ENCODE peak calls at places on chromosomes 4 and X, in eight cellular contexts. One of them, this sample, is unnamed.

GRCh38 chr4:156892695-156893211 is 78.8 kb downstream of the PDGFC start:
- DNase-seq in HFF-Myc: no peak
- DNase-seq in fibroblast of mammary gland: no peak
- DNase-seq in progenitor cell of endocrine pancreas: no peak
- DNase-seq in D341Med: no peak
- DNase-seq in activated T-helper 1 cell treated with anti-CD3 and anti-CD28 coated beads, Interleukin-12 subunit alpha, Interleukin-12 subunit beta, Interleukin-2, Interleukin-4 antibody, amounts not matched to agents 30 ng/mL and 10 ng/mL and 1 ng/mL, durations not matched to agents 14 hours and 24 hours and 36 hours: no peak
- DNase-seq in HuH-7: no peak
- DNase-seq in T-helper 2 cell: no peak
- DNase-seq in this sample: no peak

GRCh38 chr4:10260777-10261176 is 144.2 kb upstream of the WDR1 start:
- DNase-seq in T-helper 2 cell: no peak
- DNase-seq in D341Med: no peak
- DNase-seq in activated T-helper 1 cell treated with anti-CD3 and anti-CD28 coated beads, Interleukin-12 subunit alpha, Interleukin-12 subunit beta, Interleukin-2, Interleukin-4 antibody, amounts not matched to agents 30 ng/mL and 10 ng/mL and 1 ng/mL, durations not matched to agents 14 hours and 24 hours and 36 hours: no peak
- DNase-seq in progenitor cell of endocrine pancreas: no peak
- DNase-seq in HFF-Myc: no peak
- DNase-seq in fibroblast of mammary gland: no peak
- DNase-seq in HuH-7: no peak
- DNase-seq in this sample: no peak

GRCh38 chrX:107684956-107685385 is 56.7 kb downstream of the PRPS1 start:
- DNase-seq in progenitor cell of endocrine pancreas: no peak
- DNase-seq in fibroblast of mammary gland: peak
- DNase-seq in D341Med: no peak
- DNase-seq in T-helper 2 cell: no peak
- DNase-seq in activated T-helper 1 cell treated with anti-CD3 and anti-CD28 coated beads, Interleukin-12 subunit alpha, Interleukin-12 subunit beta, Interleukin-2, Interleukin-4 antibody, amounts not matched to agents 30 ng/mL and 10 ng/mL and 1 ng/mL, durations not matched to agents 14 hours and 24 hours and 36 hours: peak
- DNase-seq in HuH-7: no peak
- DNase-seq in HFF-Myc: peak
- DNase-seq in this sample: peak

GRCh38 chrX:817759-818158 is 187.2 kb downstream of the SHOX start:
- DNase-seq in T-helper 2 cell: no peak
- DNase-seq in activated T-helper 1 cell treated with anti-CD3 and anti-CD28 coated beads, Interleukin-12 subunit alpha, Interleukin-12 subunit beta, Interleukin-2, Interleukin-4 antibody, amounts not matched to agents 30 ng/mL and 10 ng/mL and 1 ng/mL, durations not matched to agents 14 hours and 24 hours and 36 hours: no peak
- DNase-seq in HFF-Myc: no peak
- DNase-seq in fibroblast of mammary gland: no peak
- DNase-seq in progenitor cell of endocrine pancreas: no peak
- DNase-seq in HuH-7: no peak
- DNase-seq in D341Med: no peak
- DNase-seq in this sample: no peak

GRCh38 chr4:141646969-141647368 is 10.6 kb downstream of the IL15 start:
- DNase-seq in HFF-Myc: no peak
- DNase-seq in activated T-helper 1 cell treated with anti-CD3 and anti-CD28 coated beads, Interleukin-12 subunit alpha, Interleukin-12 subunit beta, Interleukin-2, Interleukin-4 antibody, amounts not matched to agents 30 ng/mL and 10 ng/mL and 1 ng/mL, durations not matched to agents 14 hours and 24 hours and 36 hours: no peak
- DNase-seq in fibroblast of mammary gland: no peak
- DNase-seq in progenitor cell of endocrine pancreas: no peak
- DNase-seq in D341Med: no peak
- DNase-seq in HuH-7: no peak
- DNase-seq in T-helper 2 cell: no peak
- DNase-seq in this sample: no peak

GRCh38 chr4:104906274-104906673 is 240.4 kb upstream of the TET2 start:
- DNase-seq in progenitor cell of endocrine pancreas: no peak
- DNase-seq in T-helper 2 cell: no peak
- DNase-seq in HFF-Myc: no peak
- DNase-seq in D341Med: no peak
- DNase-seq in activated T-helper 1 cell treated with anti-CD3 and anti-CD28 coated beads, Interleukin-12 subunit alpha, Interleukin-12 subunit beta, Interleukin-2, Interleukin-4 antibody, amounts not matched to agents 30 ng/mL and 10 ng/mL and 1 ng/mL, durations not matched to agents 14 hours and 24 hours and 36 hours: no peak
- DNase-seq in HuH-7: no peak
- DNase-seq in fibroblast of mammary gland: no peak
- DNase-seq in this sample: peak

GRCh38 chr4:176492648-176493302 is 173.0 kb downstream of the SPCS3 start:
- DNase-seq in progenitor cell of endocrine pancreas: no peak
- DNase-seq in HFF-Myc: no peak
- DNase-seq in T-helper 2 cell: no peak
- DNase-seq in activated T-helper 1 cell treated with anti-CD3 and anti-CD28 coated beads, Interleukin-12 subunit alpha, Interleukin-12 subunit beta, Interleukin-2, Interleukin-4 antibody, amounts not matched to agents 30 ng/mL and 10 ng/mL and 1 ng/mL, durations not matched to agents 14 hours and 24 hours and 36 hours: no peak
- DNase-seq in HuH-7: no peak
- DNase-seq in fibroblast of mammary gland: no peak
- DNase-seq in D341Med: no peak
- DNase-seq in this sample: peak

GRCh38 chr4:8278009-8278395 is 8.4 kb downstream of the HTRA3 start:
- DNase-seq in HuH-7: no peak
- DNase-seq in progenitor cell of endocrine pancreas: no peak
- DNase-seq in fibroblast of mammary gland: peak
- DNase-seq in D341Med: no peak
- DNase-seq in HFF-Myc: no peak
- DNase-seq in T-helper 2 cell: no peak
- DNase-seq in activated T-helper 1 cell treated with anti-CD3 and anti-CD28 coated beads, Interleukin-12 subunit alpha, Interleukin-12 subunit beta, Interleukin-2, Interleukin-4 antibody, amounts not matched to agents 30 ng/mL and 10 ng/mL and 1 ng/mL, durations not matched to agents 14 hours and 24 hours and 36 hours: no peak
- DNase-seq in this sample: no peak

GRCh38 chr4:38100474-38101255 is 140.5 kb downstream of the PTTG2 start:
- DNase-seq in HuH-7: no peak
- DNase-seq in activated T-helper 1 cell treated with anti-CD3 and anti-CD28 coated beads, Interleukin-12 subunit alpha, Interleukin-12 subunit beta, Interleukin-2, Interleukin-4 antibody, amounts not matched to agents 30 ng/mL and 10 ng/mL and 1 ng/mL, durations not matched to agents 14 hours and 24 hours and 36 hours: no peak
- DNase-seq in T-helper 2 cell: no peak
- DNase-seq in fibroblast of mammary gland: no peak
- DNase-seq in progenitor cell of endocrine pancreas: no peak
- DNase-seq in D341Med: no peak
- DNase-seq in HFF-Myc: no peak
- DNase-seq in this sample: no peak

GRCh38 chrX:136531951-136532350 is at the start of gene VGLL1:
- DNase-seq in fibroblast of mammary gland: no peak
- DNase-seq in T-helper 2 cell: no peak
- DNase-seq in D341Med: no peak
- DNase-seq in progenitor cell of endocrine pancreas: no peak
- DNase-seq in HFF-Myc: no peak
- DNase-seq in HuH-7: no peak
- DNase-seq in activated T-helper 1 cell treated with anti-CD3 and anti-CD28 coated beads, Interleukin-12 subunit alpha, Interleukin-12 subunit beta, Interleukin-2, Interleukin-4 antibody, amounts not matched to agents 30 ng/mL and 10 ng/mL and 1 ng/mL, durations not matched to agents 14 hours and 24 hours and 36 hours: no peak
- DNase-seq in this sample: no peak

GRCh38 chr4:24651266-24651665 is 66.9 kb upstream of the DHX15 start:
- DNase-seq in progenitor cell of endocrine pancreas: no peak
- DNase-seq in HFF-Myc: no peak
- DNase-seq in D341Med: no peak
- DNase-seq in activated T-helper 1 cell treated with anti-CD3 and anti-CD28 coated beads, Interleukin-12 subunit alpha, Interleukin-12 subunit beta, Interleukin-2, Interleukin-4 antibody, amounts not matched to agents 30 ng/mL and 10 ng/mL and 1 ng/mL, durations not matched to agents 14 hours and 24 hours and 36 hours: no peak
- DNase-seq in T-helper 2 cell: no peak
- DNase-seq in HuH-7: no peak
- DNase-seq in fibroblast of mammary gland: no peak
- DNase-seq in this sample: no peak

GRCh38 chrX:135327299-135327698 is 18.0 kb downstream of the ETDC start:
- DNase-seq in fibroblast of mammary gland: peak
- DNase-seq in HuH-7: no peak
- DNase-seq in progenitor cell of endocrine pancreas: no peak
- DNase-seq in D341Med: no peak
- DNase-seq in HFF-Myc: no peak
- DNase-seq in activated T-helper 1 cell treated with anti-CD3 and anti-CD28 coated beads, Interleukin-12 subunit alpha, Interleukin-12 subunit beta, Interleukin-2, Interleukin-4 antibody, amounts not matched to agents 30 ng/mL and 10 ng/mL and 1 ng/mL, durations not matched to agents 14 hours and 24 hours and 36 hours: no peak
- DNase-seq in T-helper 2 cell: no peak
- DNase-seq in this sample: peak

GRCh38 chr4:3745886-3746656 is 20.1 kb upstream of the ADRA2C start:
- DNase-seq in fibroblast of mammary gland: peak
- DNase-seq in HFF-Myc: no peak
- DNase-seq in D341Med: no peak
- DNase-seq in activated T-helper 1 cell treated with anti-CD3 and anti-CD28 coated beads, Interleukin-12 subunit alpha, Interleukin-12 subunit beta, Interleukin-2, Interleukin-4 antibody, amounts not matched to agents 30 ng/mL and 10 ng/mL and 1 ng/mL, durations not matched to agents 14 hours and 24 hours and 36 hours: no peak
- DNase-seq in HuH-7: peak
- DNase-seq in progenitor cell of endocrine pancreas: no peak
- DNase-seq in T-helper 2 cell: no peak
- DNase-seq in this sample: no peak

GRCh38 chrX:136525738-136526606 is 6.0 kb upstream of the VGLL1 start:
- DNase-seq in D341Med: no peak
- DNase-seq in fibroblast of mammary gland: peak
- DNase-seq in activated T-helper 1 cell treated with anti-CD3 and anti-CD28 coated beads, Interleukin-12 subunit alpha, Interleukin-12 subunit beta, Interleukin-2, Interleukin-4 antibody, amounts not matched to agents 30 ng/mL and 10 ng/mL and 1 ng/mL, durations not matched to agents 14 hours and 24 hours and 36 hours: no peak
- DNase-seq in T-helper 2 cell: no peak
- DNase-seq in progenitor cell of endocrine pancreas: no peak
- DNase-seq in HuH-7: no peak
- DNase-seq in HFF-Myc: peak
- DNase-seq in this sample: peak

GRCh38 chrX:20693071-20693470 is 426.4 kb upstream of the RPS6KA3 start:
- DNase-seq in activated T-helper 1 cell treated with anti-CD3 and anti-CD28 coated beads, Interleukin-12 subunit alpha, Interleukin-12 subunit beta, Interleukin-2, Interleukin-4 antibody, amounts not matched to agents 30 ng/mL and 10 ng/mL and 1 ng/mL, durations not matched to agents 14 hours and 24 hours and 36 hours: no peak
- DNase-seq in D341Med: no peak
- DNase-seq in HuH-7: no peak
- DNase-seq in fibroblast of mammary gland: peak
- DNase-seq in progenitor cell of endocrine pancreas: no peak
- DNase-seq in T-helper 2 cell: no peak
- DNase-seq in HFF-Myc: no peak
- DNase-seq in this sample: peak

GRCh38 chrX:71615056-71615455 is 3.3 kb downstream of the CXCR3 start:
- DNase-seq in D341Med: no peak
- DNase-seq in activated T-helper 1 cell treated with anti-CD3 and anti-CD28 coated beads, Interleukin-12 subunit alpha, Interleukin-12 subunit beta, Interleukin-2, Interleukin-4 antibody, amounts not matched to agents 30 ng/mL and 10 ng/mL and 1 ng/mL, durations not matched to agents 14 hours and 24 hours and 36 hours: no peak
- DNase-seq in progenitor cell of endocrine pancreas: no peak
- DNase-seq in fibroblast of mammary gland: no peak
- DNase-seq in HuH-7: no peak
- DNase-seq in HFF-Myc: no peak
- DNase-seq in T-helper 2 cell: no peak
- DNase-seq in this sample: no peak

GRCh38 chr4:48141048-48141447 is 7.0 kb upstream of the TXK start:
- DNase-seq in D341Med: peak
- DNase-seq in T-helper 2 cell: no peak
- DNase-seq in activated T-helper 1 cell treated with anti-CD3 and anti-CD28 coated beads, Interleukin-12 subunit alpha, Interleukin-12 subunit beta, Interleukin-2, Interleukin-4 antibody, amounts not matched to agents 30 ng/mL and 10 ng/mL and 1 ng/mL, durations not matched to agents 14 hours and 24 hours and 36 hours: no peak
- DNase-seq in progenitor cell of endocrine pancreas: no peak
- DNase-seq in HFF-Myc: peak
- DNase-seq in HuH-7: peak
- DNase-seq in fibroblast of mammary gland: peak
- DNase-seq in this sample: peak

GRCh38 chrX:19658030-19658429 is 142.7 kb upstream of the MAP3K15 start:
- DNase-seq in HuH-7: no peak
- DNase-seq in HFF-Myc: no peak
- DNase-seq in D341Med: no peak
- DNase-seq in activated T-helper 1 cell treated with anti-CD3 and anti-CD28 coated beads, Interleukin-12 subunit alpha, Interleukin-12 subunit beta, Interleukin-2, Interleukin-4 antibody, amounts not matched to agents 30 ng/mL and 10 ng/mL and 1 ng/mL, durations not matched to agents 14 hours and 24 hours and 36 hours: no peak
- DNase-seq in fibroblast of mammary gland: peak
- DNase-seq in T-helper 2 cell: no peak
- DNase-seq in progenitor cell of endocrine pancreas: no peak
- DNase-seq in this sample: no peak

GRCh38 chr4:167290684-167291083 is 56.4 kb upstream of the SPOCK3 start:
- DNase-seq in D341Med: no peak
- DNase-seq in activated T-helper 1 cell treated with anti-CD3 and anti-CD28 coated beads, Interleukin-12 subunit alpha, Interleukin-12 subunit beta, Interleukin-2, Interleukin-4 antibody, amounts not matched to agents 30 ng/mL and 10 ng/mL and 1 ng/mL, durations not matched to agents 14 hours and 24 hours and 36 hours: no peak
- DNase-seq in HFF-Myc: no peak
- DNase-seq in progenitor cell of endocrine pancreas: no peak
- DNase-seq in T-helper 2 cell: no peak
- DNase-seq in HuH-7: no peak
- DNase-seq in fibroblast of mammary gland: peak
- DNase-seq in this sample: peak

GRCh38 chr4:146916479-146917076 is 29.1 kb downstream of the TTC29 start:
- DNase-seq in T-helper 2 cell: no peak
- DNase-seq in activated T-helper 1 cell treated with anti-CD3 and anti-CD28 coated beads, Interleukin-12 subunit alpha, Interleukin-12 subunit beta, Interleukin-2, Interleukin-4 antibody, amounts not matched to agents 30 ng/mL and 10 ng/mL and 1 ng/mL, durations not matched to agents 14 hours and 24 hours and 36 hours: no peak
- DNase-seq in D341Med: no peak
- DNase-seq in HuH-7: peak
- DNase-seq in progenitor cell of endocrine pancreas: no peak
- DNase-seq in fibroblast of mammary gland: peak
- DNase-seq in HFF-Myc: no peak
- DNase-seq in this sample: peak

GRCh38 chr4:168551945-168552695 is 55.3 kb downstream of the PALLD start:
- DNase-seq in HuH-7: no peak
- DNase-seq in progenitor cell of endocrine pancreas: no peak
- DNase-seq in activated T-helper 1 cell treated with anti-CD3 and anti-CD28 coated beads, Interleukin-12 subunit alpha, Interleukin-12 subunit beta, Interleukin-2, Interleukin-4 antibody, amounts not matched to agents 30 ng/mL and 10 ng/mL and 1 ng/mL, durations not matched to agents 14 hours and 24 hours and 36 hours: no peak
- DNase-seq in HFF-Myc: no peak
- DNase-seq in D341Med: peak
- DNase-seq in T-helper 2 cell: no peak
- DNase-seq in fibroblast of mammary gland: peak
- DNase-seq in this sample: peak

GRCh38 chr4:55184600-55185523 is 59.5 kb upstream of the KDR start:
- DNase-seq in HFF-Myc: no peak
- DNase-seq in progenitor cell of endocrine pancreas: no peak
- DNase-seq in fibroblast of mammary gland: peak
- DNase-seq in HuH-7: peak
- DNase-seq in T-helper 2 cell: no peak
- DNase-seq in activated T-helper 1 cell treated with anti-CD3 and anti-CD28 coated beads, Interleukin-12 subunit alpha, Interleukin-12 subunit beta, Interleukin-2, Interleukin-4 antibody, amounts not matched to agents 30 ng/mL and 10 ng/mL and 1 ng/mL, durations not matched to agents 14 hours and 24 hours and 36 hours: no peak
- DNase-seq in D341Med: peak
- DNase-seq in this sample: peak

GRCh38 chrX:19034025-19034424 is 50.1 kb upstream of the PHKA2 start:
- DNase-seq in T-helper 2 cell: no peak
- DNase-seq in HuH-7: no peak
- DNase-seq in D341Med: no peak
- DNase-seq in activated T-helper 1 cell treated with anti-CD3 and anti-CD28 coated beads, Interleukin-12 subunit alpha, Interleukin-12 subunit beta, Interleukin-2, Interleukin-4 antibody, amounts not matched to agents 30 ng/mL and 10 ng/mL and 1 ng/mL, durations not matched to agents 14 hours and 24 hours and 36 hours: no peak
- DNase-seq in progenitor cell of endocrine pancreas: no peak
- DNase-seq in HFF-Myc: no peak
- DNase-seq in fibroblast of mammary gland: no peak
- DNase-seq in this sample: no peak

GRCh38 chr4:101229116-101229515 is 118.2 kb downstream of the PPP3CA start:
- DNase-seq in HFF-Myc: no peak
- DNase-seq in activated T-helper 1 cell treated with anti-CD3 and anti-CD28 coated beads, Interleukin-12 subunit alpha, Interleukin-12 subunit beta, Interleukin-2, Interleukin-4 antibody, amounts not matched to agents 30 ng/mL and 10 ng/mL and 1 ng/mL, durations not matched to agents 14 hours and 24 hours and 36 hours: no peak
- DNase-seq in HuH-7: no peak
- DNase-seq in D341Med: no peak
- DNase-seq in progenitor cell of endocrine pancreas: no peak
- DNase-seq in fibroblast of mammary gland: no peak
- DNase-seq in T-helper 2 cell: no peak
- DNase-seq in this sample: peak

GRCh38 chrX:24014388-24015018 is 12.5 kb downstream of the KLHL15 start:
- DNase-seq in HuH-7: no peak
- DNase-seq in HFF-Myc: no peak
- DNase-seq in D341Med: no peak
- DNase-seq in fibroblast of mammary gland: peak
- DNase-seq in activated T-helper 1 cell treated with anti-CD3 and anti-CD28 coated beads, Interleukin-12 subunit alpha, Interleukin-12 subunit beta, Interleukin-2, Interleukin-4 antibody, amounts not matched to agents 30 ng/mL and 10 ng/mL and 1 ng/mL, durations not matched to agents 14 hours and 24 hours and 36 hours: peak
- DNase-seq in progenitor cell of endocrine pancreas: no peak
- DNase-seq in T-helper 2 cell: no peak
- DNase-seq in this sample: no peak

GRCh38 chrX:50100188-50100587 is 100.6 kb downstream of the AKAP4 start:
- DNase-seq in fibroblast of mammary gland: peak
- DNase-seq in D341Med: peak
- DNase-seq in HuH-7: peak
- DNase-seq in progenitor cell of endocrine pancreas: no peak
- DNase-seq in T-helper 2 cell: no peak
- DNase-seq in HFF-Myc: no peak
- DNase-seq in activated T-helper 1 cell treated with anti-CD3 and anti-CD28 coated beads, Interleukin-12 subunit alpha, Interleukin-12 subunit beta, Interleukin-2, Interleukin-4 antibody, amounts not matched to agents 30 ng/mL and 10 ng/mL and 1 ng/mL, durations not matched to agents 14 hours and 24 hours and 36 hours: no peak
- DNase-seq in this sample: peak

GRCh38 chr4:14831447-14831846 is 170.8 kb upstream of the CPEB2 start:
- DNase-seq in fibroblast of mammary gland: no peak
- DNase-seq in D341Med: no peak
- DNase-seq in HuH-7: no peak
- DNase-seq in HFF-Myc: no peak
- DNase-seq in progenitor cell of endocrine pancreas: no peak
- DNase-seq in activated T-helper 1 cell treated with anti-CD3 and anti-CD28 coated beads, Interleukin-12 subunit alpha, Interleukin-12 subunit beta, Interleukin-2, Interleukin-4 antibody, amounts not matched to agents 30 ng/mL and 10 ng/mL and 1 ng/mL, durations not matched to agents 14 hours and 24 hours and 36 hours: no peak
- DNase-seq in T-helper 2 cell: no peak
- DNase-seq in this sample: no peak

GRCh38 chrX:9873952-9874351 is 87.7 kb downstream of the SHROOM2 start:
- DNase-seq in fibroblast of mammary gland: no peak
- DNase-seq in activated T-helper 1 cell treated with anti-CD3 and anti-CD28 coated beads, Interleukin-12 subunit alpha, Interleukin-12 subunit beta, Interleukin-2, Interleukin-4 antibody, amounts not matched to agents 30 ng/mL and 10 ng/mL and 1 ng/mL, durations not matched to agents 14 hours and 24 hours and 36 hours: peak
- DNase-seq in HuH-7: peak
- DNase-seq in D341Med: peak
- DNase-seq in HFF-Myc: no peak
- DNase-seq in progenitor cell of endocrine pancreas: no peak
- DNase-seq in T-helper 2 cell: no peak
- DNase-seq in this sample: no peak

GRCh38 chr4:54197926-54198325 is 31.2 kb upstream of the PDGFRA start:
- DNase-seq in HuH-7: no peak
- DNase-seq in D341Med: no peak
- DNase-seq in T-helper 2 cell: no peak
- DNase-seq in activated T-helper 1 cell treated with anti-CD3 and anti-CD28 coated beads, Interleukin-12 subunit alpha, Interleukin-12 subunit beta, Interleukin-2, Interleukin-4 antibody, amounts not matched to agents 30 ng/mL and 10 ng/mL and 1 ng/mL, durations not matched to agents 14 hours and 24 hours and 36 hours: no peak
- DNase-seq in fibroblast of mammary gland: no peak
- DNase-seq in progenitor cell of endocrine pancreas: no peak
- DNase-seq in HFF-Myc: no peak
- DNase-seq in this sample: peak

GRCh38 chrX:136546369-136546768 is 14.4 kb downstream of the VGLL1 start:
- DNase-seq in HuH-7: no peak
- DNase-seq in HFF-Myc: no peak
- DNase-seq in activated T-helper 1 cell treated with anti-CD3 and anti-CD28 coated beads, Interleukin-12 subunit alpha, Interleukin-12 subunit beta, Interleukin-2, Interleukin-4 antibody, amounts not matched to agents 30 ng/mL and 10 ng/mL and 1 ng/mL, durations not matched to agents 14 hours and 24 hours and 36 hours: peak
- DNase-seq in progenitor cell of endocrine pancreas: no peak
- DNase-seq in D341Med: no peak
- DNase-seq in T-helper 2 cell: no peak
- DNase-seq in fibroblast of mammary gland: no peak
- DNase-seq in this sample: no peak

GRCh38 chrX:15946783-15947550 is 92.4 kb upstream of the AP1S2 start:
- DNase-seq in D341Med: no peak
- DNase-seq in T-helper 2 cell: no peak
- DNase-seq in activated T-helper 1 cell treated with anti-CD3 and anti-CD28 coated beads, Interleukin-12 subunit alpha, Interleukin-12 subunit beta, Interleukin-2, Interleukin-4 antibody, amounts not matched to agents 30 ng/mL and 10 ng/mL and 1 ng/mL, durations not matched to agents 14 hours and 24 hours and 36 hours: no peak
- DNase-seq in HFF-Myc: peak
- DNase-seq in HuH-7: no peak
- DNase-seq in fibroblast of mammary gland: peak
- DNase-seq in progenitor cell of endocrine pancreas: no peak
- DNase-seq in this sample: peak

GRCh38 chr4:108834787-108835384 is 72.0 kb upstream of the ETNPPL start:
- DNase-seq in T-helper 2 cell: no peak
- DNase-seq in activated T-helper 1 cell treated with anti-CD3 and anti-CD28 coated beads, Interleukin-12 subunit alpha, Interleukin-12 subunit beta, Interleukin-2, Interleukin-4 antibody, amounts not matched to agents 30 ng/mL and 10 ng/mL and 1 ng/mL, durations not matched to agents 14 hours and 24 hours and 36 hours: no peak
- DNase-seq in progenitor cell of endocrine pancreas: no peak
- DNase-seq in HFF-Myc: peak
- DNase-seq in HuH-7: peak
- DNase-seq in D341Med: peak
- DNase-seq in fibroblast of mammary gland: peak
- DNase-seq in this sample: peak